ENCODE peak calls at places on chromosomes 16 and 17, in six cellular contexts. V is lung, F is GM23338, C is mammary epithelial cell, Q is pancreas, Y is fibroblast of lung. K is an unnamed sample.

GRCh38 chr17:48176456-48176855 is 68.9 kb downstream of the SNX11 start:
- DNase-seq in V (no peak), F (no peak), C (no peak), Q (no peak), Y (peak; percentile 34), K (no peak)

GRCh38 chr17:45299311-45299710 is 17.5 kb downstream of the MAP3K14 start:
- DNase-seq in V (no peak), F (no peak), C (no peak), Q (no peak), Y (no peak), K (no peak)

GRCh38 chr17:75034236-75034908 is 12.4 kb downstream of the ATP5PD start:
- DNase-seq in V (peak; percentile 87), F (peak; percentile 92), C (peak; percentile 91), Q (peak; percentile 91), Y (peak; percentile 81), K (no peak)

GRCh38 chr17:75783069-75783783 is 1.4 kb upstream of the UNK start:
- DNase-seq in V (no peak), F (peak; percentile 67), C (peak; percentile 78), Q (no peak), Y (peak; percentile 45), K (peak; percentile 61)

GRCh38 chr17:77728022-77728671 is 230.4 kb upstream of the TNRC6C start:
- DNase-seq in V (no peak), F (peak; percentile 36), C (peak; percentile 13), Q (no peak), Y (no peak), K (no peak)

GRCh38 chr17:56597495-56597990 is 4.0 kb downstream of the NOG start:
- DNase-seq in V (no peak), F (peak; percentile 61), C (no peak), Q (peak; percentile 64), Y (peak; percentile 22), K (no peak)

GRCh38 chr17:16171613-16172012 is 43.7 kb downstream of the NCOR1 start:
- DNase-seq in V (peak; percentile 48), F (no peak), C (no peak), Q (no peak), Y (peak; percentile 69), K (peak; percentile 73)

GRCh38 chr17:70081885-70082284 is 6.9 kb downstream of the KCNJ16 start:
- DNase-seq in V (no peak), F (no peak), C (peak; percentile 24), Q (no peak), Y (no peak), K (no peak)

GRCh38 chr16:55643161-55643970 is 12.4 kb upstream of the SLC6A2 start:
- DNase-seq in V (no peak), F (no peak), C (no peak), Q (no peak), Y (no peak), K (no peak)

GRCh38 chr17:66115246-66115645 is 76.7 kb downstream of the CEP112 start:
- DNase-seq in V (no peak), F (no peak), C (no peak), Q (no peak), Y (peak; percentile 48), K (no peak)

GRCh38 chr17:47875011-47875471 is 21.0 kb upstream of the SP2 start:
- DNase-seq in V (no peak), F (no peak), C (no peak), Q (no peak), Y (no peak), K (no peak)

GRCh38 chr16:1706386-1707192 is 594 bp downstream of the MAPK8IP3 start:
- DNase-seq in V (no peak), F (peak; percentile 50), C (no peak), Q (peak; percentile 69), Y (peak; percentile 40), K (no peak)

GRCh38 chr17:80169107-80169506 is 723 bp upstream of the CARD14 start:
- DNase-seq in V (no peak), F (no peak), C (no peak), Q (no peak), Y (no peak), K (no peak)

GRCh38 chr17:62995377-62995885 is 29.4 kb downstream of the TANC2 start:
- DNase-seq in V (no peak), F (peak; percentile 69), C (peak; percentile 43), Q (no peak), Y (peak; percentile 37), K (no peak)

GRCh38 chr17:562174-562573 is 152.5 kb downstream of the VPS53 start:
- DNase-seq in V (no peak), F (no peak), C (no peak), Q (no peak), Y (no peak), K (no peak)

GRCh38 chr16:57413733-57414132 is 9.2 kb downstream of the CCL17 start:
- DNase-seq in V (no peak), F (no peak), C (no peak), Q (peak; percentile 40), Y (no peak), K (no peak)

GRCh38 chr17:4944163-4944553 is 4.1 kb downstream of the RNF167 start:
- DNase-seq in V (no peak), F (peak; percentile 32), C (no peak), Q (no peak), Y (no peak), K (no peak)

GRCh38 chr16:84600343-84601229 is 17.3 kb downstream of the COTL1 start:
- DNase-seq in V (no peak), F (no peak), C (no peak), Q (no peak), Y (peak; percentile 45), K (no peak)

GRCh38 chr17:74290340-74290739 is 16.3 kb downstream of the DNAI2 start:
- DNase-seq in V (no peak), F (peak; percentile 26), C (no peak), Q (no peak), Y (no peak), K (no peak)

GRCh38 chr17:35752471-35752870 is 568 bp downstream of the GAS2L2 start:
- DNase-seq in V (no peak), F (no peak), C (no peak), Q (peak; percentile 80), Y (no peak), K (no peak)

GRCh38 chr16:53944026-53944425 is 240.1 kb downstream of the FTO start:
- DNase-seq in V (no peak), F (no peak), C (peak; percentile 52), Q (no peak), Y (peak; percentile 9), K (no peak)

GRCh38 chr16:24834459-24835335 is 11.1 kb upstream of the SLC5A11 start:
- DNase-seq in V (no peak), F (peak; percentile 73), C (peak; percentile 33), Q (no peak), Y (peak; percentile 19), K (no peak)

GRCh38 chr16:24463196-24463945 is 76.0 kb upstream of the RBBP6 start:
- DNase-seq in V (no peak), F (no peak), C (no peak), Q (no peak), Y (no peak), K (no peak)

GRCh38 chr16:59341368-59341767 is 607.3 kb upstream of the GOT2 start:
- DNase-seq in V (no peak), F (peak; percentile 27), C (no peak), Q (no peak), Y (no peak), K (no peak)

GRCh38 chr16:66905633-66906539 is 12.8 kb downstream of the CDH16 start:
- DNase-seq in V (no peak), F (peak; percentile 63), C (peak; percentile 34), Q (no peak), Y (no peak), K (no peak)

GRCh38 chr16:7545251-7545650 is 212.6 kb downstream of the RBFOX1 start:
- DNase-seq in V (no peak), F (no peak), C (no peak), Q (no peak), Y (no peak), K (no peak)

DNA sequence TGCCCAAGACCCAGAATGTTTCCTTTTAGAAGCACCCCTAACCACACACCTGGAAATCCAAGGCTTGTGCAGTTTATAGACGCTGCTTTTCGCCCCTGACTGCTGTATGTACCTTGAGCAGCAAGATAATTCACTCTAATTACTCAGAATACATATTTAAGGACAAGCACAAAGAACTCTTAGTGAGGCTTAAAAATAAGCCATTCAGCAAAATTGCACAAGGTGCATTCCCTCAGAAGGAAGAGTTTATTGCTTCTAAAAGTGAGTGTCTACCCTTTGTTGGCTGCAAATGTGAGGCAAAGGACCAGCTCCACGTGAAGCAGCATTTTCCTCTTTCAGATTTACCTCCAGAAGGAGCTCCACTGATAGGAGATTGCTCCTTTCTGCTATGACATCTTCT is 208.4 kb downstream of the RBFOX1 start:
- DNase-seq in V (no peak), F (no peak), C (no peak), Q (no peak), Y (no peak), K (no peak)
- H3K27ac ChIP-seq in V (no peak overlapping the region), F (no peak overlapping the region), C (no peak overlapping the region), Q (no peak overlapping the region), Y (no peak overlapping the region), K (no peak overlapping the region)

DNA sequence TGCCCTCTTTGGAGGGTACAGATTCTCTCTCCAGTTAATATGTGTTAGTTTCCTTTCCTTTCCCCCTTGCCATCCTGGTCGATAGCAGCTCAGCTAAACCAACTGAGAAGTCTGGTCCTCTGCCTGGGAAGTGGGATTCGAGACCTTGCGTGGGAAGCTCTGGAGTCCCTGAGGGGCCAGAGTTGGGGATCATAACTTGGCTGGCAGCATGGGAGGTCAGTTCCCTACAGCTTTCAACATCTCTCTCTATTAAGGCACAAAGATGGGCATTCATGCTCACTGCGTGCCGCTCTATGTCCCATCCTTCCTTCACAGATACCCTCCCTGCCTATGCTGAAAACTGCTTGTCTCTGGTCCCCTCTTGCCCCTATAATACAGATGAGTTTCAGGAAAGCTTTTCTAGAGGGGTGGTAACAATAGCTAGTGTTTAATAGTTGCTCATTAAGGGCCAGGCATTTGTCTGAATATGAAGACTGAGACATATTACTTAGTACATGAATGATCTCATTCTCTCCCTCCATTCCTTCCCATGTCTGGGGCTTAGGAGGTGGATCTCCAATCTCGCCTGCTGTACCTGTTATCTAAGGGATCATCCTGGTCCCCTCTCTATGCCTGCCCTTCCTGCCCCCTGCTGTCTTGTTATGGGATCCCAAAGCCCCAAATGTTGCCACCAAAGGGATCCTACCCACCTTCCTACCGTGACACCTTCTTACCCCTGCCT is 10.8 kb downstream of the THRA start:
- DNase-seq in V (no peak), F (no peak), C (no peak), Q (no peak), Y (no peak), K (no peak)
- H3K27ac ChIP-seq in V (peak overlapping the region; percentile 86), F (no peak overlapping the region), C (no peak overlapping the region), Q (peak overlapping the region; percentile 87), Y (no peak overlapping the region), K (no peak overlapping the region)

DNA sequence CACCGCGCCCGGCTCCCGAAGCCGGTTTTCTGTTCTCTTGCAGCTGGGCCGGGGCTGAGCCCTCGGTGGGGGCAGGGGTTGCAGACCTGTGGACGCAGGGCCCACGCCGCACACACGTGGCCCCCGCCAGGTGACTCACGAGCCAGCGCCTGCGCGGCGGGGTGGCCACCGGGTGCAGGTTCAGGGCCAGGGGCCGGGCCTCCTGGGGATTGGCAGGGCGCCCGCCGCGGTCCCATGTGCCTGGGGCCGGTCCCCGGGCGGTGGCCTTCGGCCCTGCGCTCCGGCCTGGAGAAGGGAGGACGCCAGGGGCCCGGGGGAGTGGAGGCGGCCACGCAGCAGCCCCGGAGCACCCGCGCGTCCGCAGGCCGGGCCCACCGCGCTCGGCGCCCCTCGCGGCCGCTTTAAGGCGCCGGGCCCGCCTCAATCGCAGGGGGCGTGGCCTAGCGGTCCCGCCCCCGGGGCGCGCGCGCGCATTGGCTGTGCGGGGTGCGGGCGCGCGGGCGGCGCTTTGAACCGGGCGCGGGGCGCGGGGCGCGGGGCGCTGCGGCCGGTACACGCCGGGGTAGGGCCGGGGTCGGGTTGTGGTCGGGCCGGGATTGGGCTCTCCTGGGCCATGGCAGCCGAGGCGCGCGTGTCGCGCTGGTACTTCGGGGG is at the start of gene SLC25A10:
- DNase-seq in V (peak; percentile 78), F (peak; percentile 84), C (peak; percentile 82), Q (peak; percentile 95), Y (peak; percentile 71), K (no peak)
- H3K27ac ChIP-seq in V (peak within 1 kb of the TSS; percentile 19), F (no peak within 1 kb of the TSS), C (peak within 1 kb of the TSS; percentile 19), Q (peak within 1 kb of the TSS; percentile 81), Y (peak within 1 kb of the TSS; percentile 16), K (peak within 1 kb of the TSS; percentile 64)

GRCh38 chr16:19704321-19705130 is 13.5 kb downstream of the KNOP1 start:
- DNase-seq in V (peak; percentile 51), F (no peak), C (peak; percentile 49), Q (peak; percentile 34), Y (peak; percentile 79), K (no peak)
- H3K27ac ChIP-seq in V (peak overlapping the region; percentile 61), F (no peak overlapping the region), C (no peak overlapping the region), Q (peak overlapping the region; percentile 32), Y (peak overlapping the region; percentile 90), K (peak overlapping the region; percentile 50)